ENCODE peak calls at places on chromosome 1, in four cellular contexts. One of them, this sample, is unnamed.

GRCh38 chr1:145858238-145858936 is 494 bp downstream of the PIAS3 start:
- DNase-seq in HepG2: no peak
- DNase-seq in H1: peak; percentile 43
- DNase-seq in K562: peak; percentile 70
- DNase-seq in this sample: peak; percentile 74

GRCh38 chr1:161772397-161772796 is 6.3 kb downstream of the ATF6 start:
- DNase-seq in HepG2: no peak
- DNase-seq in H1: no peak
- DNase-seq in K562: no peak
- DNase-seq in this sample: no peak

GRCh38 chr1:46364612-46365011 is 24.0 kb downstream of the NSUN4 start:
- DNase-seq in HepG2: no peak
- DNase-seq in H1: no peak
- DNase-seq in K562: no peak
- DNase-seq in this sample: no peak

GRCh38 chr1:174397261-174397660 is 50.5 kb upstream of the GPR52 start:
- DNase-seq in HepG2: no peak
- DNase-seq in H1: no peak
- DNase-seq in K562: no peak
- DNase-seq in this sample: no peak

GRCh38 chr1:143497374-143497747 is 474.4 kb downstream of the FAM72C start:
- DNase-seq in HepG2: no peak
- DNase-seq in H1: no peak
- DNase-seq in K562: no peak
- DNase-seq in this sample: no peak

GRCh38 chr1:189431437-189431836 is 1046.2 kb downstream of the BRINP3 start:
- DNase-seq in HepG2: no peak
- DNase-seq in H1: no peak
- DNase-seq in K562: no peak
- DNase-seq in this sample: no peak

GRCh38 chr1:116764466-116764896 is 10.3 kb downstream of the CD2 start:
- DNase-seq in HepG2: no peak
- DNase-seq in H1: no peak
- DNase-seq in K562: no peak
- DNase-seq in this sample: no peak

GRCh38 chr1:16156848-16157495 is 1.1 kb upstream of the EPHA2 start:
- DNase-seq in HepG2: peak; percentile 55
- DNase-seq in H1: no peak
- DNase-seq in K562: no peak
- DNase-seq in this sample: no peak

GRCh38 chr1:199727682-199728081 is 299.8 kb upstream of the NR5A2 start:
- DNase-seq in HepG2: no peak
- DNase-seq in H1: no peak
- DNase-seq in K562: no peak
- DNase-seq in this sample: no peak

GRCh38 chr1:45848714-45849113 is 45.3 kb downstream of the MAST2 start:
- DNase-seq in HepG2: no peak
- DNase-seq in H1: no peak
- DNase-seq in K562: no peak
- DNase-seq in this sample: no peak

GRCh38 chr1:9252999-9253398 is 18.4 kb downstream of the H6PD start:
- DNase-seq in HepG2: no peak
- DNase-seq in H1: no peak
- DNase-seq in K562: no peak
- DNase-seq in this sample: no peak

GRCh38 chr1:239731079-239731744 is 344.8 kb downstream of the CHRM3 start:
- DNase-seq in HepG2: no peak
- DNase-seq in H1: no peak
- DNase-seq in K562: no peak
- DNase-seq in this sample: no peak

GRCh38 chr1:218496561-218496960 is 151.4 kb downstream of the TGFB2 start:
- DNase-seq in HepG2: peak; percentile 47
- DNase-seq in H1: no peak
- DNase-seq in K562: no peak
- DNase-seq in this sample: peak; percentile 99

GRCh38 chr1:116943438-116943837 is 33.7 kb downstream of the PTGFRN start:
- DNase-seq in HepG2: no peak
- DNase-seq in H1: no peak
- DNase-seq in K562: no peak
- DNase-seq in this sample: no peak

GRCh38 chr1:193322218-193322617 is 135.8 kb upstream of the B3GALT2 start:
- DNase-seq in HepG2: no peak
- DNase-seq in H1: no peak
- DNase-seq in K562: no peak
- DNase-seq in this sample: no peak

GRCh38 chr1:57868895-57869294 is 445.0 kb upstream of the DAB1 start:
- DNase-seq in HepG2: no peak
- DNase-seq in H1: no peak
- DNase-seq in K562: no peak
- DNase-seq in this sample: no peak

GRCh38 chr1:57879700-57880099 is 455.8 kb upstream of the DAB1 start:
- DNase-seq in HepG2: no peak
- DNase-seq in H1: no peak
- DNase-seq in K562: no peak
- DNase-seq in this sample: no peak

GRCh38 chr1:57872913-57873312 is 449.1 kb upstream of the DAB1 start:
- DNase-seq in HepG2: no peak
- DNase-seq in H1: no peak
- DNase-seq in K562: no peak
- DNase-seq in this sample: no peak

GRCh38 chr1:57874426-57874825 is 450.6 kb upstream of the DAB1 start:
- DNase-seq in HepG2: no peak
- DNase-seq in H1: no peak
- DNase-seq in K562: no peak
- DNase-seq in this sample: no peak
- TF ChIP-seq EP300 in HepG2: no peak
- TF ChIP-seq EP300 in H1: no peak
- TF ChIP-seq EP300 in K562: no peak
- TF ChIP-seq EP300 in this sample: no peak

DNA sequence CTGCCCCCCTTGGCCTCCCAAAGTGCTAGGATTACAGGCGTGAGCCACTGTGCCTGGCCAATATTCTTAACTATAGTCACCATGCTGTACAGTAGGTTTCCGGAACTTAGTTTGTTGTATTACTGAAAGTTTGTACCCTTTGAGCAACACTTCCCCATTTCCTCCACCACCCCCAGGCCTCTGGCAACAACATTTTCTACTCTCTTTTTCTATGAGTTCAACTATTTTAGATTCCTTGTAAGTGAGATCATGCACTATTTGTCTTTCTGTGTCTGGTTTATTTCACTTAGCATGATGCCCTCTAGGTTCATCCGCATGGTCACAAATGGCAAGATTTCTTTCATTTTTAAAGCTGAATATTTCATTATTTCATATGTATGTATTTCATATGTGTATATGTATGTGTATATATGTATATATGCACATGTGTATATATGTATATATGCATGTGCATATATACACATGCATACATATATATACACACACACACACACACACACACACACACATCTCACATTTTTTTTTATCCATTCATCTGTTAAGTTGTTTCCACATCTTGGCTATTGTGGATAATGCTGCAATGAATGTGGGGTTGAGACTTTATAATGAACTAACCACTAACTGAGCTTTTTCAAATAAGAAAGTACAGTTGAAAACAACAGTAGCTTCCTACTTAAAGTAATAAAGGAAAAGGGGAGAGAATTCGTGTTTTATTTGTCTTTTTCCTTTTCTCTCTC is 256.8 kb upstream of the C1orf105 start:
- DNase-seq in HepG2: no peak
- DNase-seq in H1: no peak
- DNase-seq in K562: no peak
- DNase-seq in this sample: no peak
- TF ChIP-seq MAFK in HepG2: no peak
- TF ChIP-seq MAFK in H1: no peak
- TF ChIP-seq MAFK in K562: no peak
- TF ChIP-seq MAFK in this sample: no peak

GRCh38 chr1:57623039-57623790 is 199.4 kb upstream of the DAB1 start:
- DNase-seq in HepG2: peak; percentile 3
- DNase-seq in H1: no peak
- DNase-seq in K562: peak; percentile 8
- DNase-seq in this sample: no peak
- TF ChIP-seq EP300 in HepG2: no peak
- TF ChIP-seq EP300 in H1: no peak
- TF ChIP-seq EP300 in K562: no peak
- TF ChIP-seq EP300 in this sample: no peak

DNA sequence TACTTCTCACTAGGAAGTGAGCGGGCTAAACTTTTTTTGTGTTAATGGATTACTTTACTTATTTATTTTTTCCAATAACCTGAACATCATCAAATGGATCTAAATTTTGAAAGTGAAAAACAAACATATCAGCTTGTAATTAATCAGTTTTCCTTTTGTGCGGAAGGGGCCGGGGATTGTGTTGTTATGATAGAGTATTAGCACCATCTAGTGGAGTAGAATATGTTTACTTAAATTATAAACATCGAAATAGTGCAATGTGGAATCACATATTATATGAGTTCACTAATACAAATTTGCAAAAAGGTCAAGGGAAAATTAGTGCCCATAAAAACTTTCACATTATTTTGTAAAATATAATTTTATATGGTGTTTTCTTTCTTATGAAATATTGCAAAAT is 9.1 kb downstream of the CFH start:
- DNase-seq in HepG2: no peak
- DNase-seq in H1: no peak
- DNase-seq in K562: peak; percentile 49
- DNase-seq in this sample: peak; percentile 36
- TF ChIP-seq MAFK in HepG2: no peak
- TF ChIP-seq MAFK in H1: no peak
- TF ChIP-seq MAFK in K562: no peak
- TF ChIP-seq MAFK in this sample: no peak

GRCh38 chr1:159780583-159781582 is at the start of gene DUSP23:
- DNase-seq in HepG2: peak; percentile 4
- DNase-seq in H1: peak; percentile 96
- DNase-seq in K562: peak; percentile 98
- DNase-seq in this sample: peak; percentile 97
- TF ChIP-seq EP300 in HepG2: no peak
- TF ChIP-seq EP300 in H1: no peak
- TF ChIP-seq EP300 in K562: no peak
- TF ChIP-seq EP300 in this sample: no peak

DNA sequence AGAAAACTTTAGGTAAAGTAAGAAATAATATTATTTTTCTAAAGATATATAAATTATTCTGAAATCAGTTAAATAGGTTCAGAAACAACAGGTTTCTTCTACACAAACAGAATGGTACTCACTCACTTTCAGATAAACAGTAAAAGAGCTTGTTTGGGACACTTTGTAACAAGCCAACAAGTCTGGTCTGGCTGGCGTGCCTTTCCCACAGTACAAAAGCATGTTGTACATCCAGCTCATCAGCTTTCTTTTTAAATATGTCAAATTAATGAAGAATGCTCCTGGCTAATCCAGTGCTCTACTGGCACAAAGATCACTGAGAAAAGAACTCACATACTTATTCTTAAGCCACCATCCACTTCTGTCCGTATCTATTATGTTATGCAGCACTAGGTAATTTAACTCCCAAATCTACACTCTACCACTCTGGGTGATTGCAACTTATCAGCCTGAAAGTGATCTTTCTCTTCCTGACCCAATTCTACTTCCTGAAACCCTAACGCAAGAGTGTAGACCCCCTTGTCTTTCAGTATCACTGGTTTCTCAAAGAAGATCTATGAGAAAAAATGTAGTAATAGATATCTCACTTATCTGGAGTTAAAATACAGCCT is 32.6 kb downstream of the TRIT1 start:
- DNase-seq in HepG2: no peak
- DNase-seq in H1: no peak
- DNase-seq in K562: no peak
- DNase-seq in this sample: no peak
- TF ChIP-seq MAFK in HepG2: no peak
- TF ChIP-seq MAFK in H1: no peak
- TF ChIP-seq MAFK in K562: no peak
- TF ChIP-seq MAFK in this sample: no peak